ENCODE peak calls at places on chromosomes 12 and 14, in ten cellular contexts. One of them, this sample, is unnamed.

GRCh38 chr14:59267046-59267445 is 78.6 kb downstream of the DAAM1 start:
- DNase-seq in stomach: no peak
- DNase-seq in G401: no peak
- DNase-seq in NCI-H345: no peak
- DNase-seq in GM03348: no peak
- DNase-seq in mesothelial cell of epicardium: no peak
- DNase-seq in epithelial cell of esophagus: peak; percentile 38
- DNase-seq in NCI-H1417 treated with DMSO at 0.1 percent for 48 hours: no peak
- DNase-seq in COR-L47: no peak
- DNase-seq in brain microvascular endothelial cell: no peak
- DNase-seq in this sample: no peak

GRCh38 chr14:104172880-104173279 is 34.5 kb downstream of the KIF26A start:
- DNase-seq in stomach: no peak
- DNase-seq in G401: no peak
- DNase-seq in NCI-H345: no peak
- DNase-seq in GM03348: no peak
- DNase-seq in mesothelial cell of epicardium: no peak
- DNase-seq in epithelial cell of esophagus: no peak
- DNase-seq in NCI-H1417 treated with DMSO at 0.1 percent for 48 hours: no peak
- DNase-seq in COR-L47: no peak
- DNase-seq in brain microvascular endothelial cell: no peak
- DNase-seq in this sample: no peak

GRCh38 chr12:104792570-104792969 is 165.5 kb downstream of the SLC41A2 start:
- DNase-seq in stomach: no peak
- DNase-seq in G401: peak; percentile 44
- DNase-seq in NCI-H345: no peak
- DNase-seq in GM03348: peak; percentile 81
- DNase-seq in mesothelial cell of epicardium: no peak
- DNase-seq in epithelial cell of esophagus: peak; percentile 74
- DNase-seq in NCI-H1417 treated with DMSO at 0.1 percent for 48 hours: no peak
- DNase-seq in COR-L47: no peak
- DNase-seq in brain microvascular endothelial cell: peak; percentile 89
- DNase-seq in this sample: no peak

GRCh38 chr12:28568083-28568482 is 377.8 kb downstream of the CCDC91 start:
- DNase-seq in stomach: peak; percentile 27
- DNase-seq in G401: no peak
- DNase-seq in NCI-H345: no peak
- DNase-seq in GM03348: peak; percentile 75
- DNase-seq in mesothelial cell of epicardium: no peak
- DNase-seq in epithelial cell of esophagus: peak; percentile 88
- DNase-seq in NCI-H1417 treated with DMSO at 0.1 percent for 48 hours: no peak
- DNase-seq in COR-L47: no peak
- DNase-seq in brain microvascular endothelial cell: peak; percentile 92
- DNase-seq in this sample: no peak

GRCh38 chr12:72286526-72286925 is 14.4 kb downstream of the TRHDE start:
- DNase-seq in stomach: no peak
- DNase-seq in G401: no peak
- DNase-seq in NCI-H345: no peak
- DNase-seq in GM03348: no peak
- DNase-seq in mesothelial cell of epicardium: no peak
- DNase-seq in epithelial cell of esophagus: no peak
- DNase-seq in NCI-H1417 treated with DMSO at 0.1 percent for 48 hours: no peak
- DNase-seq in COR-L47: no peak
- DNase-seq in brain microvascular endothelial cell: no peak
- DNase-seq in this sample: no peak

GRCh38 chr12:89280833-89281533 is 71.3 kb downstream of the DUSP6 start:
- DNase-seq in stomach: no peak
- DNase-seq in G401: no peak
- DNase-seq in NCI-H345: peak; percentile 7
- DNase-seq in GM03348: no peak
- DNase-seq in mesothelial cell of epicardium: no peak
- DNase-seq in epithelial cell of esophagus: peak; percentile 20
- DNase-seq in NCI-H1417 treated with DMSO at 0.1 percent for 48 hours: no peak
- DNase-seq in COR-L47: no peak
- DNase-seq in brain microvascular endothelial cell: no peak
- DNase-seq in this sample: no peak

GRCh38 chr12:103645202-103645601 is 58.1 kb downstream of the STAB2 start:
- DNase-seq in stomach: no peak
- DNase-seq in G401: no peak
- DNase-seq in NCI-H345: no peak
- DNase-seq in GM03348: peak; percentile 25
- DNase-seq in mesothelial cell of epicardium: no peak
- DNase-seq in epithelial cell of esophagus: no peak
- DNase-seq in NCI-H1417 treated with DMSO at 0.1 percent for 48 hours: no peak
- DNase-seq in COR-L47: no peak
- DNase-seq in brain microvascular endothelial cell: no peak
- DNase-seq in this sample: no peak

GRCh38 chr12:98228619-98229538 is 286.5 kb upstream of the TMPO start:
- DNase-seq in stomach: no peak
- DNase-seq in G401: no peak
- DNase-seq in NCI-H345: peak; percentile 30
- DNase-seq in GM03348: no peak
- DNase-seq in mesothelial cell of epicardium: no peak
- DNase-seq in epithelial cell of esophagus: no peak
- DNase-seq in NCI-H1417 treated with DMSO at 0.1 percent for 48 hours: peak; percentile 32
- DNase-seq in COR-L47: peak; percentile 63
- DNase-seq in brain microvascular endothelial cell: no peak
- DNase-seq in this sample: no peak

GRCh38 chr14:105067140-105067968 is 2.1 kb upstream of the GPR132 start:
- DNase-seq in stomach: no peak
- DNase-seq in G401: no peak
- DNase-seq in NCI-H345: no peak
- DNase-seq in GM03348: peak; percentile 47
- DNase-seq in mesothelial cell of epicardium: no peak
- DNase-seq in epithelial cell of esophagus: peak; percentile 57
- DNase-seq in NCI-H1417 treated with DMSO at 0.1 percent for 48 hours: no peak
- DNase-seq in COR-L47: no peak
- DNase-seq in brain microvascular endothelial cell: peak; percentile 43
- DNase-seq in this sample: no peak

GRCh38 chr12:26929590-26929989 is 8.2 kb downstream of the INTS13 start:
- DNase-seq in stomach: no peak
- DNase-seq in G401: no peak
- DNase-seq in NCI-H345: no peak
- DNase-seq in GM03348: no peak
- DNase-seq in mesothelial cell of epicardium: no peak
- DNase-seq in epithelial cell of esophagus: no peak
- DNase-seq in NCI-H1417 treated with DMSO at 0.1 percent for 48 hours: no peak
- DNase-seq in COR-L47: no peak
- DNase-seq in brain microvascular endothelial cell: no peak
- DNase-seq in this sample: no peak

GRCh38 chr12:77294016-77294415 is 228.6 kb upstream of the E2F7 start:
- DNase-seq in stomach: no peak
- DNase-seq in G401: no peak
- DNase-seq in NCI-H345: no peak
- DNase-seq in GM03348: no peak
- DNase-seq in mesothelial cell of epicardium: no peak
- DNase-seq in epithelial cell of esophagus: peak; percentile 61
- DNase-seq in NCI-H1417 treated with DMSO at 0.1 percent for 48 hours: no peak
- DNase-seq in COR-L47: no peak
- DNase-seq in brain microvascular endothelial cell: peak; percentile 20
- DNase-seq in this sample: no peak

GRCh38 chr14:36690301-36691020 is 28.8 kb downstream of the PAX9 start:
- DNase-seq in stomach: no peak
- DNase-seq in G401: no peak
- DNase-seq in NCI-H345: no peak
- DNase-seq in GM03348: no peak
- DNase-seq in mesothelial cell of epicardium: no peak
- DNase-seq in epithelial cell of esophagus: peak; percentile 80
- DNase-seq in NCI-H1417 treated with DMSO at 0.1 percent for 48 hours: no peak
- DNase-seq in COR-L47: no peak
- DNase-seq in brain microvascular endothelial cell: no peak
- DNase-seq in this sample: no peak